ENCODE peak calls at places on chromosomes 4 and X, in four cellular contexts. J is psoas muscle; G is right cardiac atrium; K is CD4-positive, alpha-beta memory T cell. O is an unnamed sample.

GRCh38 chr4:46389301-46389761 is 597 bp downstream of the GABRA2 start:
- DNase-seq in J (no peak), G (no peak), K (no peak), O (peak; percentile 12)

GRCh38 chrX:105872921-105873320 is 50.6 kb downstream of the NRK start:
- DNase-seq in J (no peak), G (no peak), K (no peak), O (no peak)

GRCh38 chr4:4852591-4853362 is 6.7 kb upstream of the MSX1 start:
- DNase-seq in J (peak; percentile 33), G (peak; percentile 64), K (no peak), O (no peak)

GRCh38 chrX:64842492-64842891 is 133.8 kb downstream of the ZC4H2 start:
- DNase-seq in J (no peak), G (no peak), K (peak; percentile 20), O (no peak)

GRCh38 chr4:169791527-169792156 is 33.9 kb upstream of the HPF1 start:
- DNase-seq in J (no peak), G (peak; percentile 54), K (no peak), O (peak; percentile 27)

GRCh38 chrX:54786972-54787371 is 11.1 kb downstream of the ITIH6 start:
- DNase-seq in J (no peak), G (no peak), K (peak; percentile 35), O (no peak)

GRCh38 chr4:57048590-57049304 is 61.4 kb downstream of the IGFBP7 start:
- DNase-seq in J (no peak), G (no peak), K (no peak), O (no peak)

GRCh38 chr4:141207971-141208370 is 12.7 kb upstream of the ZNF330 start:
- DNase-seq in J (no peak), G (no peak), K (no peak), O (no peak)

GRCh38 chrX:44974462-44974861 is 101.5 kb downstream of the KDM6A start:
- DNase-seq in J (no peak), G (no peak), K (no peak), O (no peak)

GRCh38 chrX:2767631-2768455 is 16.0 kb downstream of the XG start:
- DNase-seq in J (peak; percentile 67), G (peak; percentile 56), K (no peak), O (peak; percentile 37)

GRCh38 chr4:25878676-25879075 is 15.9 kb upstream of the SEL1L3 start:
- DNase-seq in J (no peak), G (no peak), K (no peak), O (no peak)

GRCh38 chr4:98638661-98639060 is 19.8 kb downstream of the TSPAN5 start:
- DNase-seq in J (no peak), G (no peak), K (no peak), O (peak; percentile 19)

GRCh38 chr4:17721496-17722360 is 59.7 kb downstream of the FAM184B start:
- DNase-seq in J (no peak), G (no peak), K (no peak), O (peak; percentile 26)

GRCh38 chr4:184824776-184825393 is 883 bp downstream of the ACSL1 start:
- DNase-seq in J (no peak), G (no peak), K (no peak), O (no peak)

GRCh38 chr4:95061220-95061619 is 303.5 kb downstream of the BMPR1B start:
- DNase-seq in J (no peak), G (no peak), K (no peak), O (no peak)

GRCh38 chr4:17997129-17997528 is 24.4 kb downstream of the LCORL start:
- DNase-seq in J (no peak), G (no peak), K (no peak), O (no peak)

GRCh38 chr4:100008048-100008447 is 58.0 kb upstream of the H2AZ1 start:
- DNase-seq in J (no peak), G (no peak), K (no peak), O (no peak)

GRCh38 chr4:90007494-90008167 is 113.0 kb downstream of the MMRN1 start:
- DNase-seq in J (no peak), G (no peak), K (no peak), O (no peak)

GRCh38 chrX:10049246-10049645 is 82.1 kb downstream of the CLDN34 start:
- DNase-seq in J (no peak), G (no peak), K (no peak), O (no peak)

GRCh38 chrX:13376857-13377441 is 57.1 kb upstream of the ATXN3L start:
- DNase-seq in J (no peak), G (no peak), K (no peak), O (peak; percentile 78)

GRCh38 chr4:134627386-134627785 is 425.8 kb upstream of the PABPC4L start:
- DNase-seq in J (no peak), G (no peak), K (no peak), O (no peak)

GRCh38 chr4:11525085-11525484 is 96.4 kb upstream of the HS3ST1 start:
- DNase-seq in J (no peak), G (no peak), K (no peak), O (no peak)

GRCh38 chrX:367349-367748 is 19.4 kb downstream of the PPP2R3B start:
- DNase-seq in J (no peak), G (peak; percentile 39), K (no peak), O (no peak)

GRCh38 chrX:370244-370962 is 16.3 kb downstream of the PPP2R3B start:
- DNase-seq in J (peak; percentile 62), G (peak; percentile 72), K (no peak), O (no peak)

GRCh38 chrX:369563-370101 is 17.1 kb downstream of the PPP2R3B start:
- DNase-seq in J (no peak), G (peak; percentile 45), K (no peak), O (no peak)

GRCh38 chrX:367866-368265 is 18.8 kb downstream of the PPP2R3B start:
- DNase-seq in J (no peak), G (peak; percentile 44), K (no peak), O (no peak)

DNA sequence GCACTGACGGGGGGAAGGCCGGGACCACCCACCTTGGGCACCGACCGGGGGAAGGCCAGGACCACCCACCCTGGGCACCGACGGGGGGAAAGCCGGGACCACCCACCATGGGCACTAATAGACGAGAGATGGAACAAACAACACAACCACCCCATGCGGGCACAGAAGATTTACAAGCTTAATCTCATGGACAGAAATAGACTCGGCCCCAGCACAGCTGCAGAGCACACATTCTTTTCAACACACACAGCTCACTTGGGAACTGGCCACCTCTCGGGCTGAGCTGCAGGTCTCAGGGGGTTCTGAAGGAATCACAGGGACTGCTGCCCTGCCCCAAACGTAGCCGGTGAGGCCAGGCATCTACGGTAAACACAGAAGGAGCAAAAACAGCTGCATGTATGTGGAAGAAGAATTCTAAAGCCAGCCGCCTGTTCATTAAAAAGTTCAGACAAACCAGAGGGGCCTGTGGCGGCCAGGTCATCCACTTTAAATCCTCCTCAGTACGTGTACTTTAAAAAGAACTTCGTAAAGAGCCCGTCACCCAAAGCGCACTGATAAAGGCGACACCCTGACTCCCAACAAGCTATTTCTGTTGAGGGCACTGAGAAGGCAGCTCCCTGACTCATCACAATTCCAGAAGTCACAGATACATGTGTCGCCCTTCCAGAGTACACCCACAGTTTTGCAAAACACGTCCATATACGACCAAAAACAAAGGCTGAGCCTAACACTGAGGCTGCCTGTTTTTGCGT is 17.7 kb downstream of the PPP2R3B start:
- DNase-seq in J (no peak), G (peak; percentile 65), K (no peak), O (peak; percentile 18)
- H3K4me3 ChIP-seq in J (peak overlapping the region; percentile 74), G (no peak overlapping the region), K (no peak overlapping the region), O (no peak overlapping the region)

DNA sequence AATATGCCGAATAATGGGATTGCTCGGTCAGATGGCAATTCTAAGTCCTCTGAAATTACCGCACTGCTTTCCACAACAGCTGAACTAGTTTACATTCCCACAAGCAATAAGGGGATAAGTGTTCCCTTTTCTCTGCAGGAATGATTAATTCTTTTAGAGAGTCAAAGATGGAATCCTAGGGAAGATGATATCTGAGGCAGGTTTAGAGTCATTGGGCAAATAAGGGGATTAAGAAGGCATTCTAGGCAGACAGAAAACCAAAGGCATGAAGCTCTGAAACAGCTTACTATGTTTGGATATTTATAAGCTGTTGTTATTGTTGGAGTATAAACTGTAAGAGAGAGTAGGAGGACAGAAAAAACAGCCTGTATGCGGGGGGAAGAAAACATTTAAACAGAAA is 85.7 kb downstream of the TET2 start:
- DNase-seq in J (no peak), G (no peak), K (no peak), O (no peak)
- H3K27me3 ChIP-seq in J (no peaks in the 10 kb centered on the region), G (no peaks in the 10 kb centered on the region), K (no peaks in the 10 kb centered on the region), O (no peaks in the 10 kb centered on the region)

DNA sequence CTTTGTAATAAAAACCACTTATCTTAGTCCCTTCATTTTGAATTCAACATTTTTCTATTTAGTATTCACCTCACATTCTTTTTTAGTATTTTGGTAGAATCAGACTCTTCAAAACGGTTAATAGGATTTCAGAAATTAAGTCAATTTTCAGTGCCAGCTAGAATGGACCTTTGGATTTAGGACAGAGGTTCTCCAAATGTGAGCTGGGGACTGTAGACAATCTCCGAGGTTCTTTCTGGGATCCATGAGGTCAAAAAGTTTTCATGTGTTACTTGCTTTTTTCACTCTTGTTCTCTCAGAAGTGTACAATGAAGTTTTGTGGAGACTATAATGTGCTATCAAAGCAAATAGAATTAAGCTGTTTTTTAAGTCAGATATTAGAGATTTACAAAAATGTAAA is 2.3 kb upstream of the UGDH start:
- DNase-seq in J (no peak), G (no peak), K (no peak), O (no peak)
- H3K4me3 ChIP-seq in J (no peak overlapping the region), G (no peak overlapping the region), K (no peak overlapping the region), O (no peak overlapping the region)

GRCh38 chr4:37693450-37694190 is 7.4 kb upstream of the RELL1 start:
- DNase-seq in J (no peak), G (no peak), K (no peak), O (no peak)

GRCh38 chr4:37693030-37693429 is 6.9 kb upstream of the RELL1 start:
- DNase-seq in J (no peak), G (no peak), K (no peak), O (no peak)

GRCh38 chr4:37699874-37700481 is 13.8 kb upstream of the RELL1 start:
- DNase-seq in J (no peak), G (no peak), K (no peak), O (no peak)

DNA sequence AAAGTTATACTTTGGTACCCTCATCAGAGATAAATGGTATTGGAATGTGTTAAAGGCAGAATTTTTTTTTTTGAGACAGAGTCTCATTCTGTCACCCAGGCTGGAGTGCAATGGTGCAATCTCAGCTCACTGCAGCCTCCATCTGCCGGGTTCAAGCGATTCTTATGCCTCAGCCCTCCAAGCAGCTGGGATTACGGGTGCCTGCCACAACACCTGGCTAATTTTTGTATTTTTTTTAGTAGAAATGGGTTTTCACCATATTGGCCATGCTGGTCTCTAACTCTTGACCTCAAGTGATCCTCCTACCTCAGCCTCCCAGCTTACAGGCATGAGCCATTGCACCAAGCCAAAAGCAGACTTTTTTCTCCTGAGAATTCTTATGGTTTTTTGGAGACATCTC is 11.4 kb upstream of the RELL1 start:
- DNase-seq in J (no peak), G (no peak), K (no peak), O (no peak)
- H3K27me3 ChIP-seq in J (no peaks in the 10 kb centered on the region), G (no peaks in the 10 kb centered on the region), K (no peaks in the 10 kb centered on the region), O (no peaks in the 10 kb centered on the region)

GRCh38 chr4:37014584-37014983 is 230.0 kb upstream of the NWD2 start:
- DNase-seq in J (no peak), G (no peak), K (no peak), O (no peak)
- H3K4me3 ChIP-seq in J (no peak overlapping the region), G (no peak overlapping the region), K (no peak overlapping the region), O (no peak overlapping the region)

DNA sequence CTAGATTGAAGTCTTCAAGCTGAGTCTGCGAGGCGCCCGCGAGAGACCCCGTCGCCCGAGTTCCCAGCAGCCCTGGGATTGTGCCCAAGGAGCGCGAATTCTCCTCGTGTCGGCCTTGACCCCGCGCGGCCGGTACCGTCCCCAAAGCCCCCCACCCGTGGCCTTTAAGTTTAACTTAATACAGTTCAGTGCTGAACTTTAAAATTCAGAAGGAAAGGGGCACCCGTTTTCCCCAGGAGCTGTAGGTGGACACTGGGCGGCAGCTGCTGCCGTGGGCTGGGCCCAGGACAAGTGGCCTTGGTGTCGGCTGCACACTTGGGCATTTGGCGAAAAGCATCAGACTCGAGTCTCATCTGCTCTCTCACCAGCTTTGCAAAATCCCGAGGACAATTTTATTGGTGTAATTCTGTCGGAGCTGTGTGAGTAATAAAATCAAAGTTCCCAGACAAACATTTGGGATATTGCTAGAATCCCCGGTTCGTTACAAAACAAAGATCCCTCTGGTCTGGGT is 634 bp downstream of the CWH43 start:
- DNase-seq in J (no peak), G (no peak), K (no peak), O (no peak)
- H3K27me3 ChIP-seq in J (peaks cover 64% of the 10 kb centered on the region), G (no peaks in the 10 kb centered on the region), K (no peaks in the 10 kb centered on the region), O (no peaks in the 10 kb centered on the region)

O was measured in MG63.